ENCODE peak calls at places on chromosome 13, in nine cellular contexts. N, J, L, M, W, R, B, C and K are unnamed samples.
A peak's percentile ranks its signal among the peaks of the same experiment; 100 is the strongest.

GRCh38 chr13:114055766-114056165 is 76.7 kb downstream of the RASA3 start:
- DNase-seq in W (no peak), R (no peak), N (no peak), B (no peak), L (no peak), M (no peak), C (no peak), J (no peak), K (no peak)

GRCh38 chr13:50156140-50156539 is 140.9 kb downstream of the KCNRG start:
- DNase-seq in L (peak; percentile 25), W (no peak), M (no peak), B (no peak), J (no peak), N (no peak), C (no peak), R (peak; percentile 41), K (peak; percentile 46)

GRCh38 chr13:108249150-108249549 is 20.4 kb upstream of the TNFSF13B start:
- DNase-seq in R (no peak), N (no peak), J (no peak), W (no peak), B (no peak), M (no peak), C (no peak), L (no peak), K (no peak)

GRCh38 chr13:47628666-47629065 is 372.4 kb downstream of the SUCLA2 start:
- DNase-seq in W (no peak), R (peak; percentile 78), J (no peak), M (no peak), N (no peak), L (peak; percentile 20), C (no peak), B (no peak), K (peak; percentile 74)

GRCh38 chr13:113421673-113422270 is 31.5 kb downstream of the ADPRHL1 start:
- DNase-seq in N (no peak), B (no peak), C (no peak), J (peak; percentile 81), M (no peak), W (no peak), R (no peak), L (no peak), K (no peak)

GRCh38 chr13:70884196-70884595 is 775.9 kb upstream of the KLHL1 start:
- DNase-seq in N (no peak), B (no peak), L (no peak), C (no peak), M (no peak), J (no peak), R (no peak), W (no peak), K (no peak)

GRCh38 chr13:44917589-44918322 is 71.5 kb downstream of the NUFIP1 start:
- DNase-seq in J (peak; percentile 98), W (peak; percentile 94), B (peak; percentile 98), M (peak; percentile 89), C (peak; percentile 95), R (peak; percentile 97), L (peak; percentile 96), N (peak; percentile 97), K (peak; percentile 95)

GRCh38 chr13:74920945-74921725 is 560.8 kb downstream of the TBC1D4 start:
- DNase-seq in J (no peak), L (no peak), W (no peak), B (no peak), R (peak; percentile 24), M (no peak), N (peak; percentile 50), C (no peak), K (peak; percentile 17)

GRCh38 chr13:58340895-58341294 is 709.4 kb downstream of the PCDH17 start:
- DNase-seq in R (no peak), M (no peak), B (no peak), C (no peak), L (no peak), N (no peak), J (no peak), W (no peak), K (no peak)

GRCh38 chr13:114074671-114075315 is 57.6 kb downstream of the RASA3 start:
- DNase-seq in J (peak; percentile 61), B (no peak), N (no peak), L (no peak), R (no peak), W (no peak), C (no peak), M (no peak), K (no peak)

GRCh38 chr13:25927363-25927762 is 124.5 kb downstream of the SHISA2 start:
- DNase-seq in L (no peak), B (no peak), J (no peak), M (no peak), W (no peak), C (no peak), N (no peak), R (no peak), K (no peak)

GRCh38 chr13:40598599-40598998 is 67.8 kb downstream of the FOXO1 start:
- DNase-seq in J (no peak), N (no peak), R (no peak), B (no peak), C (no peak), W (no peak), L (no peak), M (no peak), K (no peak)

GRCh38 chr13:31200636-31200970 is 828 bp downstream of the B3GLCT start:
- DNase-seq in C (peak; percentile 30), W (peak; percentile 40), B (no peak), M (peak; percentile 23), N (peak; percentile 62), L (no peak), J (peak; percentile 73), R (peak; percentile 47), K (no peak)

GRCh38 chr13:93505104-93505952 is 278.7 kb downstream of the GPC6 start:
- DNase-seq in L (no peak), W (no peak), R (peak; percentile 1), J (no peak), C (no peak), N (no peak), B (no peak), M (no peak), K (no peak)

GRCh38 chr13:112325941-112326645 is 50.1 kb upstream of the SPACA7 start:
- DNase-seq in J (no peak), N (no peak), C (no peak), R (no peak), W (peak; percentile 38), B (no peak), L (no peak), M (no peak), K (no peak)

GRCh38 chr13:59016250-59016649 is 1147.5 kb downstream of the DIAPH3 start:
- DNase-seq in C (no peak), R (no peak), N (no peak), W (no peak), B (no peak), J (no peak), M (no peak), L (peak; percentile 13), K (no peak)

GRCh38 chr13:24557121-24557520 is 44.5 kb upstream of the PARP4 start:
- DNase-seq in J (no peak), L (no peak), R (no peak), M (no peak), W (no peak), N (no peak), B (no peak), C (no peak), K (no peak)

GRCh38 chr13:19967619-19968018 is 9.1 kb downstream of the ZMYM2 start:
- DNase-seq in N (no peak), L (no peak), C (no peak), B (no peak), J (no peak), R (no peak), M (peak; percentile 0), W (no peak), K (no peak)